ENCODE peak calls at places on chromosomes 3 and 15, in ten cellular contexts. U is M059J; Z is NCI-H1092 treated with DMSO at 0.1 percent for 48 hours; C is T-helper 1 cell; P is NCI-H1417; N is GM13976; S is Right ventricle myocardium superior; T is stimulated activated CD4-positive, alpha-beta T cell treated with anti-CD3 and anti-CD28 coated beads, Interleukin-4, amount 100 ng/mL, for 24 hours; D is A172; Y is NCI-H1694. M is an unnamed sample.

GRCh38 chr15:56205061-56205876 is 38.4 kb downstream of the RFX7 start:
- DNase-seq in U (no peak), Z (no peak), C (no peak), P (no peak), N (no peak), S (no peak), T (no peak), D (no peak), Y (no peak), M (no peak)

GRCh38 chr15:58909616-58910015 is 23.9 kb downstream of the SLTM start:
- DNase-seq in U (peak), Z (no peak), C (no peak), P (no peak), N (no peak), S (no peak), T (no peak), D (no peak), Y (no peak), M (no peak)

GRCh38 chr3:183064475-183064874 is 34.8 kb downstream of the MCCC1 start:
- DNase-seq in U (no peak), Z (no peak), C (no peak), P (no peak), N (no peak), S (peak), T (no peak), D (no peak), Y (no peak), M (no peak)

GRCh38 chr15:56821721-56822425 is 88.6 kb upstream of the ZNF280D start:
- DNase-seq in U (peak), Z (peak), C (peak), P (peak), N (peak), S (no peak), T (peak), D (peak), Y (peak), M (no peak)

GRCh38 chr3:144185291-144185690 is 213.7 kb downstream of the DIPK2A start:
- DNase-seq in U (no peak), Z (no peak), C (no peak), P (no peak), N (no peak), S (no peak), T (no peak), D (no peak), Y (no peak), M (no peak)

GRCh38 chr3:57951106-57951882 is 56.9 kb upstream of the FLNB start:
- DNase-seq in U (peak), Z (no peak), C (no peak), P (no peak), N (no peak), S (peak), T (no peak), D (peak), Y (no peak), M (no peak)

GRCh38 chr3:64740232-64740631 is 52.4 kb upstream of the ADAMTS9 start:
- DNase-seq in U (peak), Z (no peak), C (no peak), P (no peak), N (no peak), S (no peak), T (no peak), D (no peak), Y (no peak), M (no peak)

GRCh38 chr3:4814302-4814903 is 164.8 kb upstream of the BHLHE40 start:
- DNase-seq in U (no peak), Z (no peak), C (no peak), P (no peak), N (no peak), S (peak), T (no peak), D (no peak), Y (no peak), M (no peak)

GRCh38 chr3:65497846-65498245 is 540.9 kb downstream of the MAGI1 start:
- DNase-seq in U (no peak), Z (peak), C (no peak), P (no peak), N (no peak), S (no peak), T (no peak), D (no peak), Y (peak), M (no peak)

GRCh38 chr3:9553021-9553948 is at the start of gene LHFPL4:
- DNase-seq in U (no peak), Z (no peak), C (no peak), P (peak), N (peak), S (no peak), T (no peak), D (no peak), Y (no peak), M (no peak)

GRCh38 chr15:46366360-46367007 is 731.7 kb downstream of the SQOR start:
- DNase-seq in U (no peak), Z (no peak), C (no peak), P (no peak), N (no peak), S (no peak), T (no peak), D (no peak), Y (no peak), M (no peak)

GRCh38 chr3:193826126-193826795 is 233.3 kb downstream of the OPA1 start:
- DNase-seq in U (peak), Z (no peak), C (no peak), P (no peak), N (no peak), S (no peak), T (no peak), D (peak), Y (no peak), M (no peak)

GRCh38 chr3:132180337-132180791 is 136.8 kb upstream of the ACP3 start:
- DNase-seq in U (peak), Z (peak), C (no peak), P (peak), N (peak), S (no peak), T (no peak), D (peak), Y (peak), M (no peak)

GRCh38 chr15:100873029-100873677 is 6.5 kb upstream of the ALDH1A3 start:
- DNase-seq in U (peak), Z (peak), C (no peak), P (peak), N (peak), S (no peak), T (peak), D (peak), Y (peak), M (peak)

GRCh38 chr3:60917136-60917535 is 334.1 kb downstream of the FHIT start:
- DNase-seq in U (no peak), Z (peak), C (no peak), P (peak), N (no peak), S (peak), T (no peak), D (no peak), Y (no peak), M (no peak)

GRCh38 chr15:64246364-64247189 is 83.8 kb upstream of the PPIB start:
- DNase-seq in U (peak), Z (no peak), C (no peak), P (no peak), N (peak), S (no peak), T (peak), D (peak), Y (no peak), M (no peak)

GRCh38 chr15:36232491-36232890 is 346.9 kb upstream of the CDIN1 start:
- DNase-seq in U (no peak), Z (no peak), C (no peak), P (no peak), N (no peak), S (no peak), T (no peak), D (no peak), Y (no peak), M (no peak)

GRCh38 chr3:99747915-99748314 is 69.7 kb upstream of the CMSS1 start:
- DNase-seq in U (peak), Z (peak), C (no peak), P (no peak), N (no peak), S (no peak), T (no peak), D (peak), Y (no peak), M (no peak)

GRCh38 chr3:126445506-126445905 is 30.2 kb downstream of the ZXDC start:
- DNase-seq in U (no peak), Z (no peak), C (no peak), P (no peak), N (no peak), S (no peak), T (no peak), D (no peak), Y (no peak), M (no peak)

GRCh38 chr3:121545049-121545563 is 682 bp downstream of the POLQ start:
- DNase-seq in U (peak), Z (no peak), C (no peak), P (no peak), N (no peak), S (no peak), T (no peak), D (peak), Y (no peak), M (no peak)

GRCh38 chr3:193087336-193087735 is 153.7 kb upstream of the PLAAT1 start:
- DNase-seq in U (no peak), Z (no peak), C (no peak), P (no peak), N (no peak), S (no peak), T (no peak), D (no peak), Y (no peak), M (no peak)

GRCh38 chr3:153138267-153139210 is 23.5 kb upstream of the RAP2B start:
- DNase-seq in U (peak), Z (no peak), C (no peak), P (no peak), N (peak), S (peak), T (peak), D (peak), Y (no peak), M (no peak)

GRCh38 chr3:103002447-103002846 is 567.6 kb downstream of the ZPLD1 start:
- DNase-seq in U (peak), Z (no peak), C (no peak), P (peak), N (no peak), S (no peak), T (no peak), D (peak), Y (no peak), M (no peak)